ENCODE peak calls at places on chromosome 10, in six cellular contexts. One of them, this sample, is unnamed.

GRCh38 chr10:60511823-60512222 is 122.1 kb upstream of the ANK3 start:
- DNase-seq in naive thymus-derived CD4-positive, alpha-beta T cell: no peak
- DNase-seq in T-helper 2 cell: no peak
- DNase-seq in kidney epithelial cell: no peak
- DNase-seq in activated CD8-positive, alpha-beta T cell treated with anti-CD3 and anti-CD28 coated beads, Interleukin-2, amount 10 ng/mL, durations not matched to agents 7 days and 5 days: no peak
- DNase-seq in ACHN: no peak
- DNase-seq in this sample: no peak

GRCh38 chr10:1399431-1400120 is 337.7 kb downstream of the ADARB2 start:
- DNase-seq in naive thymus-derived CD4-positive, alpha-beta T cell: no peak
- DNase-seq in T-helper 2 cell: no peak
- DNase-seq in kidney epithelial cell: no peak
- DNase-seq in activated CD8-positive, alpha-beta T cell treated with anti-CD3 and anti-CD28 coated beads, Interleukin-2, amount 10 ng/mL, durations not matched to agents 7 days and 5 days: no peak
- DNase-seq in ACHN: no peak
- DNase-seq in this sample: peak; percentile 45

GRCh38 chr10:126955396-126955795 is 50.2 kb downstream of the DOCK1 start:
- DNase-seq in naive thymus-derived CD4-positive, alpha-beta T cell: no peak
- DNase-seq in T-helper 2 cell: no peak
- DNase-seq in kidney epithelial cell: no peak
- DNase-seq in activated CD8-positive, alpha-beta T cell treated with anti-CD3 and anti-CD28 coated beads, Interleukin-2, amount 10 ng/mL, durations not matched to agents 7 days and 5 days: no peak
- DNase-seq in ACHN: no peak
- DNase-seq in this sample: no peak

GRCh38 chr10:29239569-29240472 is 49.0 kb upstream of the LYZL1 start:
- DNase-seq in naive thymus-derived CD4-positive, alpha-beta T cell: no peak
- DNase-seq in T-helper 2 cell: no peak
- DNase-seq in kidney epithelial cell: no peak
- DNase-seq in activated CD8-positive, alpha-beta T cell treated with anti-CD3 and anti-CD28 coated beads, Interleukin-2, amount 10 ng/mL, durations not matched to agents 7 days and 5 days: no peak
- DNase-seq in ACHN: peak; percentile 29
- DNase-seq in this sample: peak; percentile 69

GRCh38 chr10:131452926-131453771 is 141.6 kb upstream of the TCERG1L start:
- DNase-seq in naive thymus-derived CD4-positive, alpha-beta T cell: no peak
- DNase-seq in T-helper 2 cell: no peak
- DNase-seq in kidney epithelial cell: no peak
- DNase-seq in activated CD8-positive, alpha-beta T cell treated with anti-CD3 and anti-CD28 coated beads, Interleukin-2, amount 10 ng/mL, durations not matched to agents 7 days and 5 days: no peak
- DNase-seq in ACHN: no peak
- DNase-seq in this sample: peak; percentile 94

GRCh38 chr10:1377756-1378397 is 321.7 kb downstream of the WDR37 start:
- DNase-seq in naive thymus-derived CD4-positive, alpha-beta T cell: no peak
- DNase-seq in T-helper 2 cell: no peak
- DNase-seq in kidney epithelial cell: no peak
- DNase-seq in activated CD8-positive, alpha-beta T cell treated with anti-CD3 and anti-CD28 coated beads, Interleukin-2, amount 10 ng/mL, durations not matched to agents 7 days and 5 days: no peak
- DNase-seq in ACHN: no peak
- DNase-seq in this sample: peak; percentile 15

GRCh38 chr10:43125881-43126731 is 12.1 kb upstream of the CSGALNACT2 start:
- DNase-seq in naive thymus-derived CD4-positive, alpha-beta T cell: no peak
- DNase-seq in T-helper 2 cell: no peak
- DNase-seq in kidney epithelial cell: no peak
- DNase-seq in activated CD8-positive, alpha-beta T cell treated with anti-CD3 and anti-CD28 coated beads, Interleukin-2, amount 10 ng/mL, durations not matched to agents 7 days and 5 days: no peak
- DNase-seq in ACHN: no peak
- DNase-seq in this sample: peak; percentile 43

GRCh38 chr10:28171468-28172235 is 131.2 kb downstream of the MPP7 start:
- DNase-seq in naive thymus-derived CD4-positive, alpha-beta T cell: no peak
- DNase-seq in T-helper 2 cell: no peak
- DNase-seq in kidney epithelial cell: no peak
- DNase-seq in activated CD8-positive, alpha-beta T cell treated with anti-CD3 and anti-CD28 coated beads, Interleukin-2, amount 10 ng/mL, durations not matched to agents 7 days and 5 days: no peak
- DNase-seq in ACHN: no peak
- DNase-seq in this sample: no peak